ENCODE peak calls at places on chromosomes 11 and 22, in four cellular contexts. L is A673, S is HCT116, K is Peyer's patch. C is an unnamed sample. For H3K4me1, the result is how much of the 10 kb centered on the place peaks cover.

GRCh38 chr11:119065369-119065768 is 2.2 kb upstream of the VPS11 start:
- DNase-seq in L (peak), S (no peak), K (no peak), C (peak)

GRCh38 chr22:50261615-50262459 is at the start of gene MAPK12:
- DNase-seq in L (no peak), S (no peak), K (no peak), C (peak)

GRCh38 chr11:76232026-76232665 is 25.8 kb upstream of the WNT11 start:
- DNase-seq in L (no peak), S (no peak), K (no peak), C (no peak)

GRCh38 chr11:125343732-125344131 is 152.3 kb downstream of the FEZ1 start:
- DNase-seq in L (no peak), S (no peak), K (no peak), C (no peak)

GRCh38 chr22:44025171-44026065 is 1.3 kb downstream of the PARVB start:
- DNase-seq in L (no peak), S (no peak), K (no peak), C (no peak)

GRCh38 chr11:14971865-14972580 is at the start of gene CALCA:
- DNase-seq in L (peak), S (no peak), K (no peak), C (peak)

GRCh38 chr11:78420796-78421209 is 3.2 kb upstream of the GAB2 start:
- DNase-seq in L (peak), S (no peak), K (no peak), C (peak)

GRCh38 chr11:62665630-62666258 is 632 bp downstream of the CSKMT start:
- DNase-seq in L (no peak), S (no peak), K (no peak), C (peak)

GRCh38 chr22:37716708-37717107 is 19.9 kb downstream of the TRIOBP start:
- DNase-seq in L (peak), S (no peak), K (no peak), C (no peak)

GRCh38 chr11:111460752-111461305 is 51.4 kb downstream of the BTG4 start:
- DNase-seq in L (no peak), S (no peak), K (no peak), C (no peak)

GRCh38 chr22:40302149-40302548 is 44.2 kb upstream of the ADSL start:
- DNase-seq in L (no peak), S (no peak), K (no peak), C (no peak)

GRCh38 chr11:31805037-31805628 is 6.0 kb downstream of the PAX6 start:
- DNase-seq in L (no peak), S (no peak), K (peak), C (no peak)

GRCh38 chr11:119474682-119475596 is 52.0 kb upstream of the THY1 start:
- DNase-seq in L (peak), S (no peak), K (no peak), C (peak)

GRCh38 chr11:99268895-99269294 is 248.1 kb downstream of the CNTN5 start:
- DNase-seq in L (peak), S (no peak), K (no peak), C (no peak)

GRCh38 chr11:32176223-32176811 is 85.4 kb downstream of the RCN1 start:
- DNase-seq in L (peak), S (peak), K (peak), C (peak)

GRCh38 chr11:12914401-12914912 is 94.7 kb upstream of the RASSF10 start:
- DNase-seq in L (peak), S (no peak), K (no peak), C (peak)

GRCh38 chr22:24177045-24177444 is 4.2 kb upstream of the SUSD2 start:
- DNase-seq in L (no peak), S (no peak), K (no peak), C (no peak)

GRCh38 chr22:17562906-17563870 is at the start of gene SLC25A18:
- DNase-seq in L (no peak), S (no peak), K (no peak), C (no peak)

GRCh38 chr11:76153609-76153949 is 52.7 kb downstream of the WNT11 start:
- DNase-seq in L (no peak), S (no peak), K (no peak), C (no peak)

GRCh38 chr11:130313383-130314183 is 1.1 kb downstream of the ZBTB44 start:
- DNase-seq in L (peak), S (no peak), K (no peak), C (no peak)

GRCh38 chr11:72782081-72782920 is 11.5 kb downstream of the STARD10 start:
- DNase-seq in L (no peak), S (no peak), K (peak), C (no peak)

GRCh38 chr11:134500621-134501020 is 88.6 kb upstream of the B3GAT1 start:
- DNase-seq in L (no peak), S (no peak), K (peak), C (no peak)

GRCh38 chr11:3936517-3936916 is 81.1 kb downstream of the STIM1 start:
- DNase-seq in L (no peak), S (no peak), K (no peak), C (no peak)

GRCh38 chr11:121086866-121087265 is 14.2 kb upstream of the TECTA start:
- DNase-seq in L (no peak), S (no peak), K (no peak), C (no peak)

GRCh38 chr11:128509990-128510389 is 77.4 kb downstream of the ETS1 start:
- DNase-seq in L (no peak), S (no peak), K (no peak), C (no peak)

GRCh38 chr11:121588747-121589146 is 136.0 kb upstream of the SORL1-AS1 start:
- DNase-seq in L (no peak), S (no peak), K (no peak), C (no peak)

GRCh38 chr11:10305262-10305963 is 540 bp downstream of the ADM start:
- DNase-seq in L (peak), S (no peak), K (peak), C (peak)

GRCh38 chr11:6755303-6755952 is 16.3 kb downstream of the OR2AG2 start:
- DNase-seq in L (peak), S (peak), K (no peak), C (peak)

GRCh38 chr11:76702378-76703128 is 32.0 kb upstream of the LRRC32 start:
- DNase-seq in L (no peak), S (no peak), K (no peak), C (no peak)

GRCh38 chr11:111612211-111612610 is 10.0 kb downstream of the SIK2 start:
- DNase-seq in L (peak), S (no peak), K (no peak), C (no peak)

GRCh38 chr11:24496728-24497396 is at the start of gene LUZP2:
- DNase-seq in L (peak), S (no peak), K (peak), C (peak)

GRCh38 chr11:125675196-125675595 is 5.5 kb downstream of the ACRV1 start:
- DNase-seq in L (no peak), S (no peak), K (no peak), C (no peak)

GRCh38 chr11:69515271-69516245 is 34.1 kb downstream of the LINC01488 start:
- DNase-seq in L (no peak), S (no peak), K (no peak), C (no peak)

GRCh38 chr11:3222941-3223905 is 4.6 kb upstream of the MRGPRG start:
- DNase-seq in L (no peak), S (no peak), K (peak), C (no peak)

GRCh38 chr22:37905534-37906363 is at the start of gene MICALL1:
- DNase-seq in L (peak), S (no peak), K (peak), C (peak)

GRCh38 chr11:16792426-16792825 is 54.0 kb downstream of the C11orf58 start:
- DNase-seq in L (no peak), S (no peak), K (no peak), C (no peak)

GRCh38 chr11:2178906-2179494 is 7.4 kb upstream of the TH start:
- DNase-seq in L (peak), S (peak), K (no peak), C (no peak)

GRCh38 chr22:37100589-37101127 is 8.9 kb downstream of the TMPRSS6 start:
- DNase-seq in L (no peak), S (no peak), K (peak), C (no peak)

GRCh38 chr11:33412231-33412630 is 155.1 kb downstream of the HIPK3 start:
- DNase-seq in L (no peak), S (no peak), K (no peak), C (no peak)

GRCh38 chr22:27990451-27990840 is 71.4 kb upstream of the PITPNB start:
- DNase-seq in L (no peak), S (no peak), K (peak), C (no peak)

GRCh38 chr22:27991586-27992293 is 72.7 kb upstream of the PITPNB start:
- DNase-seq in L (no peak), S (no peak), K (peak), C (no peak)

GRCh38 chr22:27989758-27990450 is 70.8 kb upstream of the PITPNB start:
- DNase-seq in L (no peak), S (no peak), K (no peak), C (no peak)

GRCh38 chr22:27992294-27993165 is 73.5 kb upstream of the PITPNB start:
- DNase-seq in L (no peak), S (no peak), K (peak), C (no peak)

GRCh38 chr22:27990879-27991278 is 71.8 kb upstream of the PITPNB start:
- DNase-seq in L (peak), S (peak), K (peak), C (peak)
- TF ChIP-seq CTCF in L (peak), S (peak), K (peak), C (peak)

GRCh38 chr11:45580399-45580798 is 85.0 kb downstream of the CHST1 start:
- DNase-seq in L (peak), S (no peak), K (no peak), C (no peak)
- H3K4me1 ChIP-seq in L (under half), S (under half), K (under half), C (under half)

GRCh38 chr11:59144096-59144495 is 1.4 kb downstream of the FAM111A start:
- DNase-seq in L (peak), S (no peak), K (no peak), C (no peak)

GRCh38 chr11:59145534-59145933 is 2.9 kb downstream of the FAM111A start:
- DNase-seq in L (peak), S (no peak), K (no peak), C (no peak)

GRCh38 chr11:59142530-59143507 is at the start of gene FAM111A:
- DNase-seq in L (peak), S (peak), K (peak), C (peak)

GRCh38 chr11:59141673-59142460 is 789 bp upstream of the FAM111A start:
- DNase-seq in L (no peak), S (no peak), K (no peak), C (no peak)

GRCh38 chr11:59144579-59145345 is 2.1 kb downstream of the FAM111A start:
- DNase-seq in L (peak), S (peak), K (peak), C (no peak)
- TF ChIP-seq CTCF in L (peak), S (peak), K (no peak), C (no peak)

GRCh38 chr22:46754826-46755225 is 7.6 kb upstream of the TBC1D22A start:
- DNase-seq in L (no peak), S (no peak), K (no peak), C (no peak)

GRCh38 chr22:46753360-46753759 is 9.1 kb upstream of the TBC1D22A start:
- DNase-seq in L (no peak), S (no peak), K (no peak), C (no peak)

GRCh38 chr22:46752911-46753310 is 9.5 kb upstream of the TBC1D22A start:
- DNase-seq in L (no peak), S (no peak), K (no peak), C (no peak)

GRCh38 chr22:46754110-46754799 is 8.2 kb upstream of the TBC1D22A start:
- DNase-seq in L (peak), S (peak), K (peak), C (peak)

GRCh38 chr22:46753761-46754109 is 8.7 kb upstream of the TBC1D22A start:
- DNase-seq in L (no peak), S (no peak), K (no peak), C (no peak)
- H3K4me1 ChIP-seq in L (under half), S (under half), K (half or more), C (under half)

DNA sequence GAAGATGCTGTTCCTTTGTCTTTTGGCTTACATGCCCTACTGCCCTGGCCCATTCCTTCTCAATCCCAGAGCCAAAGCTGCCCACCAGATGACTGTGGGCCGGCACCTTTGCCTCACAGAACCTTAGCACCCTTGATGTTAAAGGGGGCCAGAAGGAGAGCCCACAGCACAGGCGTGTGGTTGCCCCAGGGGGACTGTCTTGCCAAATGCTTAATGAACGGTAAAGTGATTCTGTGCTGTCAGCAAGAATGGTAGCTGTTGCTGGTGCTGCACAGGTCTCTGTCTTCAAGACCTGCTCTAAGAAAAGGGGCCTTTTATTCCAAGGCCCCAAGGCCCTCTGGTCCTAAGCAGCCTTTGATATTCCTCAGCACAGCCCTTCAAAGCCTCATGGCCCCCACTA is 113.3 kb downstream of the MORC2 start:
- DNase-seq in L (no peak), S (no peak), K (no peak), C (no peak)
- TF ChIP-seq CTCF in L (no peak), S (no peak), K (no peak), C (no peak)

GRCh38 chr11:64622681-64623080 is 31.7 kb downstream of the SLC22A12 start:
- DNase-seq in L (no peak), S (no peak), K (no peak), C (no peak)
- H3K4me1 ChIP-seq in L (under half), S (under half), K (under half), C (under half)